ENCODE peak calls at places on chromosomes 12 and 14, in nine cellular contexts. X is NCI-H345, Y is NAMALWA, M is neural crest cell, I is AG10803, U is H9, R is progenitor cell of endocrine pancreas, Q is D721Med, E is OCI-M1. G is an unnamed sample.

GRCh38 chr12:54262403-54262925 is 17.5 kb downstream of the CBX5 start:
- DNase-seq in Y (no peak), M (no peak), Q (no peak), X (no peak), U (no peak), E (peak), R (no peak), I (peak), G (peak)

GRCh38 chr14:78611031-78611430 is 440.9 kb downstream of the NRXN3 start:
- DNase-seq in R (no peak), U (no peak), X (no peak), Q (no peak), M (no peak), Y (no peak), E (no peak), I (no peak), G (no peak)

GRCh38 chr12:53005215-53005985 is 856 bp upstream of the EIF4B start:
- DNase-seq in U (no peak), Y (peak), R (no peak), E (peak), Q (no peak), X (no peak), I (no peak), M (no peak), G (peak)

GRCh38 chr14:54116972-54117371 is 160.3 kb upstream of the BMP4 start:
- DNase-seq in U (no peak), M (no peak), E (no peak), X (no peak), R (no peak), Y (no peak), Q (no peak), I (no peak), G (no peak)

GRCh38 chr12:75900781-75901254 is 130.8 kb downstream of the PHLDA1 start:
- DNase-seq in Y (no peak), E (no peak), R (no peak), U (no peak), X (no peak), Q (no peak), M (no peak), I (no peak), G (no peak)

GRCh38 chr14:91306547-91306946 is 62.0 kb upstream of the GPR68 start:
- DNase-seq in X (no peak), I (no peak), Y (no peak), R (no peak), U (no peak), Q (no peak), M (no peak), E (no peak), G (no peak)

GRCh38 chr12:119826661-119827435 is 50.3 kb downstream of the CIT start:
- DNase-seq in Y (no peak), R (no peak), U (no peak), X (no peak), E (no peak), Q (no peak), I (peak), M (no peak), G (no peak)

GRCh38 chr12:52716061-52716460 is 12.7 kb upstream of the KRT77 start:
- DNase-seq in I (no peak), E (no peak), X (no peak), Q (no peak), Y (no peak), U (no peak), M (no peak), R (no peak), G (no peak)

GRCh38 chr12:121990692-121991603 is 30.7 kb upstream of the BCL7A start:
- DNase-seq in X (no peak), Q (peak), E (no peak), Y (peak), I (peak), U (no peak), M (no peak), R (no peak), G (no peak)

GRCh38 chr12:30000401-30000800 is 216.7 kb upstream of the TMTC1 start:
- DNase-seq in U (no peak), X (no peak), Y (no peak), E (no peak), I (no peak), Q (no peak), R (no peak), M (no peak), G (no peak)

GRCh38 chr12:123131879-123132402 is 18.9 kb downstream of the PITPNM2 start:
- DNase-seq in Y (peak), R (no peak), E (no peak), Q (no peak), U (no peak), I (no peak), M (no peak), X (peak), G (no peak)

GRCh38 chr14:61965030-61965745 is 203.0 kb downstream of the SNAPC1 start:
- DNase-seq in E (no peak), U (no peak), Q (no peak), I (peak), Y (no peak), R (no peak), M (no peak), X (no peak), G (no peak)

GRCh38 chr14:93939304-93940229 is 12.4 kb downstream of the FAM181A start:
- DNase-seq in R (peak), U (peak), I (peak), M (peak), Q (peak), X (peak), E (peak), Y (peak), G (peak)

GRCh38 chr12:93390025-93390424 is 12.3 kb downstream of the NUDT4 start:
- DNase-seq in R (no peak), X (no peak), Q (no peak), Y (no peak), U (no peak), E (no peak), I (no peak), M (no peak), G (no peak)

GRCh38 chr12:103350116-103350515 is 145.7 kb downstream of the C12orf42 start:
- DNase-seq in Y (no peak), X (no peak), Q (no peak), I (no peak), M (no peak), R (no peak), E (no peak), U (no peak), G (no peak)

GRCh38 chr12:87086118-87086891 is 830.1 kb upstream of the MGAT4C start:
- DNase-seq in M (no peak), I (no peak), Q (no peak), X (no peak), Y (no peak), E (no peak), R (no peak), U (no peak), G (no peak)

G was measured in G401.